ENCODE peak calls at places on chromosomes 16 and 17, in six cellular contexts. L, K, R, S, M and W are unnamed samples.
A peak's percentile ranks its signal among the peaks of the same experiment; 100 is the strongest.

GRCh38 chr16:30351586-30352419 is 3.3 kb downstream of the CD2BP2 start:
- DNase-seq in L (no peak), K (no peak), R (no peak), S (no peak), M (no peak), W (no peak)

GRCh38 chr16:57563761-57564160 is 21.3 kb downstream of the ADGRG5 start:
- DNase-seq in L (no peak), K (no peak), R (no peak), S (no peak), M (no peak), W (no peak)

GRCh38 chr17:68807998-68808772 is 147.0 kb downstream of the ABCA8 start:
- DNase-seq in L (no peak), K (no peak), R (peak; percentile 7), S (no peak), M (no peak), W (no peak)

GRCh38 chr16:48244863-48245195 is 729 bp downstream of the LONP2 start:
- DNase-seq in L (no peak), K (no peak), R (no peak), S (no peak), M (no peak), W (no peak)

GRCh38 chr16:22751104-22751667 is 62.8 kb upstream of the HS3ST2 start:
- DNase-seq in L (no peak), K (no peak), R (no peak), S (no peak), M (no peak), W (no peak)

GRCh38 chr16:87203060-87203656 is 114.0 kb downstream of the C16orf95 start:
- DNase-seq in L (peak; percentile 49), K (peak; percentile 19), R (peak; percentile 88), S (peak; percentile 5), M (peak; percentile 42), W (no peak)

GRCh38 chr16:56357765-56358322 is 67.5 kb downstream of the AMFR start:
- DNase-seq in L (no peak), K (peak; percentile 3), R (no peak), S (no peak), M (no peak), W (no peak)

GRCh38 chr16:89430436-89431157 is 59.8 kb downstream of the ANKRD11 start:
- DNase-seq in L (no peak), K (no peak), R (no peak), S (peak; percentile 27), M (no peak), W (no peak)

GRCh38 chr16:19354371-19354770 is 63.3 kb upstream of the TMC5 start:
- DNase-seq in L (no peak), K (no peak), R (no peak), S (no peak), M (no peak), W (no peak)

GRCh38 chr16:59249049-59249448 is 514.9 kb upstream of the GOT2 start:
- DNase-seq in L (no peak), K (no peak), R (no peak), S (no peak), M (no peak), W (no peak)

GRCh38 chr16:22859925-22860324 is 46.0 kb downstream of the HS3ST2 start:
- DNase-seq in L (no peak), K (no peak), R (no peak), S (no peak), M (no peak), W (no peak)

GRCh38 chr17:45160505-45161287 is 979 bp upstream of the HEXIM2 start:
- DNase-seq in L (peak; percentile 62), K (no peak), R (peak; percentile 73), S (no peak), M (peak; percentile 66), W (peak; percentile 67)

GRCh38 chr16:69413045-69413664 is 11.3 kb upstream of the CYB5B start:
- DNase-seq in L (no peak), K (no peak), R (no peak), S (no peak), M (no peak), W (no peak)

GRCh38 chr17:13996758-13997157 is 72.5 kb upstream of the COX10 start:
- DNase-seq in L (no peak), K (no peak), R (peak; percentile 54), S (no peak), M (no peak), W (no peak)

GRCh38 chr16:50004239-50004638 is 20.8 kb upstream of the CNEP1R1 start:
- DNase-seq in L (no peak), K (no peak), R (no peak), S (no peak), M (no peak), W (no peak)

GRCh38 chr16:6018848-6019489 is 921.4 kb upstream of the EEF2KMT start:
- DNase-seq in L (no peak), K (no peak), R (no peak), S (no peak), M (no peak), W (no peak)

GRCh38 chr16:70638814-70639792 is 7.3 kb upstream of the IL34 start:
- DNase-seq in L (no peak), K (no peak), R (peak; percentile 98), S (no peak), M (no peak), W (no peak)

GRCh38 chr17:73227379-73227778 is 34.3 kb downstream of the CPSF4L start:
- DNase-seq in L (no peak), K (no peak), R (no peak), S (no peak), M (no peak), W (no peak)

GRCh38 chr17:47800686-47801085 is 20.9 kb downstream of the OSBPL7 start:
- DNase-seq in L (no peak), K (no peak), R (no peak), S (no peak), M (no peak), W (no peak)

GRCh38 chr17:57044976-57045867 is 39.8 kb upstream of the AKAP1 start:
- DNase-seq in L (no peak), K (no peak), R (no peak), S (no peak), M (no peak), W (no peak)

GRCh38 chr17:79760197-79760906 is 17.6 kb upstream of the CBX2 start:
- DNase-seq in L (no peak), K (no peak), R (no peak), S (no peak), M (no peak), W (no peak)

GRCh38 chr17:68328676-68329075 is 37.4 kb downstream of the ARSG start:
- DNase-seq in L (no peak), K (no peak), R (peak; percentile 24), S (no peak), M (no peak), W (no peak)

GRCh38 chr17:2395258-2396170 is 5.3 kb downstream of the MNT start:
- DNase-seq in L (no peak), K (no peak), R (peak; percentile 91), S (no peak), M (peak; percentile 14), W (no peak)

GRCh38 chr16:12089492-12090161 is 113.1 kb downstream of the SNX29 start:
- DNase-seq in L (peak; percentile 54), K (peak; percentile 22), R (peak; percentile 81), S (no peak), M (no peak), W (no peak)

GRCh38 chr17:5485270-5486205 is at the start of gene DERL2:
- DNase-seq in L (no peak), K (no peak), R (no peak), S (peak; percentile 35), M (peak; percentile 32), W (peak; percentile 14)

GRCh38 chr17:27846042-27846655 is 45.8 kb upstream of the NOS2 start:
- DNase-seq in L (peak; percentile 25), K (no peak), R (no peak), S (no peak), M (no peak), W (no peak)

GRCh38 chr17:1024076-1024475 is 27.1 kb downstream of the TIMM22 start:
- DNase-seq in L (no peak), K (no peak), R (no peak), S (no peak), M (no peak), W (no peak)

GRCh38 chr17:45814622-45815606 is 29.8 kb upstream of the SPPL2C start:
- DNase-seq in L (no peak), K (no peak), R (no peak), S (no peak), M (no peak), W (no peak)

GRCh38 chr16:89600956-89601355 is 12.5 kb upstream of the DPEP1 start:
- DNase-seq in L (no peak), K (no peak), R (peak; percentile 54), S (no peak), M (no peak), W (no peak)

GRCh38 chr17:30970757-30971567 is at the start of gene RNF135:
- DNase-seq in L (peak; percentile 74), K (peak; percentile 54), R (peak; percentile 91), S (peak; percentile 94), M (no peak), W (peak; percentile 62)

GRCh38 chr17:2337811-2338657 is 733 bp downstream of the SGSM2 start:
- DNase-seq in L (peak; percentile 71), K (peak; percentile 43), R (peak; percentile 73), S (peak; percentile 6), M (peak; percentile 37), W (peak; percentile 29)

GRCh38 chr16:4733747-4734062 is 366 bp downstream of the ANKS3 start:
- DNase-seq in L (no peak), K (no peak), R (no peak), S (no peak), M (no peak), W (no peak)

GRCh38 chr16:85046957-85047866 is 19.6 kb downstream of the KIAA0513 start:
- DNase-seq in L (no peak), K (no peak), R (peak; percentile 35), S (peak; percentile 59), M (no peak), W (no peak)

GRCh38 chr16:27285676-27286196 is 17.2 kb upstream of the NSMCE1 start:
- DNase-seq in L (no peak), K (no peak), R (no peak), S (no peak), M (no peak), W (no peak)

GRCh38 chr17:67059372-67059771 is 15.0 kb downstream of the CACNG1 start:
- DNase-seq in L (no peak), K (no peak), R (no peak), S (no peak), M (no peak), W (no peak)